ENCODE peak calls at places on chromosomes 13 and 19, in seven cellular contexts. M, J, F, N, H, T and Z are unnamed samples.
A peak's percentile ranks its signal among the peaks of the same experiment; 100 is the strongest.

GRCh38 chr19:35736913-35737886 is 5.1 kb downstream of the IGFLR1 start:
- DNase-seq in J (no peak), T (no peak), F (no peak), N (no peak), M (no peak), H (no peak), Z (no peak)

GRCh38 chr19:48569814-48570213 is 17.8 kb downstream of the SULT2B1 start:
- DNase-seq in F (no peak), J (peak; percentile 24), M (no peak), T (no peak), H (peak; percentile 81), N (no peak), Z (no peak)

GRCh38 chr13:33710924-33711323 is 107.0 kb upstream of the RFC3 start:
- DNase-seq in M (no peak), N (no peak), F (no peak), H (no peak), J (no peak), T (no peak), Z (no peak)

GRCh38 chr19:13894552-13894951 is 11.4 kb downstream of the BRME1 start:
- DNase-seq in H (no peak), N (no peak), F (no peak), M (no peak), T (no peak), J (no peak), Z (no peak)

GRCh38 chr13:34076319-34076718 is 258.4 kb downstream of the RFC3 start:
- DNase-seq in H (no peak), N (no peak), J (no peak), T (no peak), M (no peak), F (no peak), Z (no peak)

GRCh38 chr19:16429759-16430091 is 42.0 kb downstream of the EPS15L1 start:
- DNase-seq in M (no peak), F (no peak), J (no peak), H (no peak), N (no peak), T (no peak), Z (no peak)

GRCh38 chr19:4821265-4821664 is 10.2 kb downstream of the TICAM1 start:
- DNase-seq in M (no peak), H (no peak), N (no peak), F (no peak), J (no peak), T (no peak), Z (no peak)

GRCh38 chr13:20570540-20570939 is 3.6 kb downstream of the IFT88 start:
- DNase-seq in F (no peak), M (no peak), N (no peak), T (no peak), H (no peak), J (peak; percentile 80), Z (no peak)

GRCh38 chr19:5103061-5103701 is 134.3 kb downstream of the KDM4B start:
- DNase-seq in T (no peak), J (peak; percentile 54), H (peak; percentile 90), N (peak; percentile 70), M (no peak), F (no peak), Z (peak; percentile 30)

GRCh38 chr13:99605417-99606321 is 104.4 kb downstream of the TM9SF2 start:
- DNase-seq in H (peak; percentile 58), F (peak; percentile 77), T (peak; percentile 92), J (peak; percentile 48), M (no peak), N (no peak), Z (peak; percentile 31)

GRCh38 chr19:7787602-7788177 is 24.6 kb downstream of the CLEC4M start:
- DNase-seq in H (no peak), M (no peak), F (no peak), N (no peak), T (no peak), J (no peak), Z (no peak)

GRCh38 chr19:7788178-7788932 is 25.3 kb downstream of the CLEC4M start:
- DNase-seq in T (no peak), J (no peak), M (no peak), F (no peak), N (no peak), H (no peak), Z (no peak)

GRCh38 chr19:7789447-7789846 is 26.4 kb downstream of the CLEC4M start:
- DNase-seq in J (no peak), H (no peak), T (no peak), N (no peak), M (no peak), F (no peak), Z (no peak)

GRCh38 chr19:7790416-7790815 is 27.4 kb downstream of the CLEC4M start:
- DNase-seq in N (no peak), T (no peak), M (no peak), J (no peak), F (no peak), H (no peak), Z (no peak)

DNA sequence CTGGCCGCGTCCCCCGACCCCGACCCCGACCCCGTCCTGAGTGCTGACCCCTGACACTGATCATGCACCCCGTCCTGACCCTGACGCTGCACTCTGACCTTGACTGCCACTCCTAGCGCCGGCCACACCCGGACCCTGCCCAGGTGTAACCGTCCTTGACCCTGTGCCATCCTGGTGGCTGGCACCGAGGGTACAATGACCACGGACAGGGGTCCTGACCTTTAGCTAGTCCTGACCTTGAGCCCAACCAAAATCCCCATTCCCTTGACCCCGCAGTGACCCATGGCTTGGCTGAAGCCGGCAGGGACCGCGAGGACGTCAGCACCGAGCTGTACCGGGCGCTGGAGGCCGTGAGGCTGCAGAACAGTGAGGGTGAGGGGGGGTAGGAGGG is 25.9 kb downstream of the CLEC4M start:
- DNase-seq in J (no peak), F (no peak), H (no peak), T (no peak), N (no peak), M (no peak), Z (no peak)
- H3K27me3 ChIP-seq in J (peaks cover 70% of the 10 kb centered on the region), F (peaks cover 27% of the 10 kb centered on the region), H (peaks cover 25% of the 10 kb centered on the region), T (peaks cover 3% of the 10 kb centered on the region), N (peaks cover 5% of the 10 kb centered on the region), M (no peaks in the 10 kb centered on the region), Z (peaks cover 19% of the 10 kb centered on the region)

GRCh38 chr19:1366899-1367870 is 16.5 kb upstream of the NDUFS7 start:
- DNase-seq in F (no peak), H (no peak), N (no peak), M (no peak), T (no peak), J (no peak), Z (no peak)

GRCh38 chr19:1365964-1366695 is 17.6 kb upstream of the NDUFS7 start:
- DNase-seq in N (no peak), J (no peak), H (no peak), M (no peak), T (no peak), F (no peak), Z (no peak)

GRCh38 chr19:1364070-1364719 is 19.5 kb upstream of the NDUFS7 start:
- DNase-seq in N (no peak), H (no peak), F (no peak), T (no peak), M (no peak), J (peak; percentile 16), Z (no peak)

GRCh38 chr19:1363599-1363998 is 20.1 kb upstream of the NDUFS7 start:
- DNase-seq in J (no peak), H (no peak), T (peak; percentile 32), F (no peak), M (no peak), N (no peak), Z (no peak)

DNA sequence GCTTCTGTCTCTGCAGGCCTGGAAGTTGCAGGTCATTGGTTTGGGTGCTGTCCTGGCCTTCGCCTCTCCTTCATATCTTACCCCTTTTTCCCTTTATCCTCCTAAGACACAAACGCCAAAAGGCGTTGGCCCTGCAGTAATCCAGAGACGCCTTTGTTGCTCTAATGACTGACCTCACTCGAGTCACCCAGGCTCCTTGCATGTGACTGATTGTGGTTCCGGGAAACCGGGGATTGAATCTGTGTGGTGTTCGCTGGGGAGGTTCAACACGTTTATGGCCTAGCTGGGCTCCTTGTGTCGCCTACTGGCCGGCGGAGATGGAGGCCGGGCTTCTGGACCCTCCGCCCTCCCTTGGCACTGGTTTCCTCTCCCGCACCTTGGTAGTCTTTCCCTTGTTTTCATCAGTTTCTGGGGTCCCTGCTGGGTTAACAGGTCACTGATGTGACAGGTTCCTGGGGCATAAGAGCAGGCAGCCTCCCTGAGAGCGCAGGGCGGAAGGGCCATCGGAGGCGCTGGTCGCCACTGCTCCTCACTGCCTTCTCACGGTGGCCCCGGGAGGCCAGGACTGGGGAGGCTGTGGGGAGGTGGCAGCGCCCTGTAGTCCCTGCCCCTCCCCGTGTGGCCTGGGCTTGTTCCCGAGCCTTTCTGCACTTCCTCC is 18.3 kb upstream of the NDUFS7 start:
- DNase-seq in H (no peak), F (no peak), J (no peak), M (no peak), N (no peak), T (no peak), Z (no peak)
- H3K27ac ChIP-seq in H (no peak overlapping the region), F (no peak overlapping the region), J (no peak overlapping the region), M (no peak overlapping the region), N (no peak overlapping the region), T (no peak overlapping the region), Z (no peak overlapping the region)

GRCh38 chr13:91537376-91537775 is 139.0 kb downstream of the GPC5 start:
- DNase-seq in M (no peak), J (no peak), N (no peak), H (no peak), T (no peak), F (no peak), Z (no peak)

GRCh38 chr13:91531646-91532045 is 133.2 kb downstream of the GPC5 start:
- DNase-seq in T (no peak), F (no peak), H (no peak), J (no peak), N (no peak), M (no peak), Z (no peak)

GRCh38 chr13:91539458-91540156 is 141.2 kb downstream of the GPC5 start:
- DNase-seq in F (no peak), N (no peak), J (no peak), H (no peak), T (peak; percentile 0), M (no peak), Z (no peak)

GRCh38 chr13:91533354-91533753 is 134.9 kb downstream of the GPC5 start:
- DNase-seq in M (no peak), H (no peak), J (no peak), N (no peak), F (no peak), T (no peak), Z (no peak)

GRCh38 chr13:91534996-91535395 is 136.6 kb downstream of the GPC5 start:
- DNase-seq in J (no peak), T (no peak), N (no peak), M (no peak), H (no peak), F (no peak), Z (no peak)
- H3K4me1 ChIP-seq in J (peaks cover 6% of the 10 kb centered on the region), T (no peaks in the 10 kb centered on the region), N (no peaks in the 10 kb centered on the region), M (no peaks in the 10 kb centered on the region), H (no peaks in the 10 kb centered on the region), F (no peaks in the 10 kb centered on the region), Z (no peaks in the 10 kb centered on the region)

DNA sequence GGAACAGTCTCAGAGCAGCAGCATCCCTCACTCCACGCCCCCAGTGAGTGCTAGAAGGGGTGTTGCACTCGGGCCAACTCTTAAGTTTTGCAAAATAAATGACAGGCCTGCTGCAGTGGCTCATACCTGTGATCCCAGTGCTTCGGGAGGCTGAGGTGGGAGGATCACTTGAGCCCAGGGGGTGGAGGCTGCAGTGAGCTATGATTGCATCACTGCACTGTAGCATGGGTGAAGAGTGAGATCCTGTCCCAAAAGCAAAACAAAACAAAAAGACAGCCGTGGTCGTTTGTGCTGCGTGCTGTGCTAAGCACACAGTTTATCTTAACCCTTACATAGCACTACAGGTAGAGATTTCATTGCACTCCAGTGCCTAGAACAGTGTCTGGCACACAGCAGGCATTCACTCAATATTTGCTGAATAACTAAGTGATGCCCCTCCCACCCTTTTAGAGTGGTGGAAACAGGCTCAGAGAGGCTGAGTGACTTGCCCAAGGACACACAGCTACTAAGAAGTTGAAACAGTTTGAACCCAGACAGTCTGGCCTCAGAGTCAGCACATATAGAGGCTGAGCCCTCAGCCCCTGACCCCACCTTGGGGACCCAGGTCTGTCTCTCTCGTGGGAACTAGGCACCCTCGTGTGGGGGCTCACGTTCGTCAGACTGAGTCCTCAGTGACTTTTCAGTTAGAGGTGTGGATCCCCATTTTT is 18.3 kb downstream of the KCNC3 start:
- DNase-seq in J (no peak), M (no peak), T (no peak), H (no peak), F (no peak), N (no peak), Z (no peak)
- H3K27me3 ChIP-seq in J (no peaks in the 10 kb centered on the region), M (peaks cover 25% of the 10 kb centered on the region), T (no peaks in the 10 kb centered on the region), H (peaks cover 35% of the 10 kb centered on the region), F (peaks cover 3% of the 10 kb centered on the region), N (peaks cover 3% of the 10 kb centered on the region), Z (no peaks in the 10 kb centered on the region)